ENCODE peak calls at places on chromosomes 1 and 21, in five cellular contexts. E is spleen, O is left ventricle myocardium inferior, U is tibial artery, C is neural progenitor cell. H is an unnamed sample.

GRCh38 chr1:10631811-10632481 is 157.2 kb downstream of the PEX14 start:
- DNase-seq in E (peak; percentile 56), O (peak; percentile 8), U (no peak), C (peak; percentile 74), H (no peak)

GRCh38 chr1:188620236-188620635 is 1791.5 kb downstream of the PLA2G4A start:
- DNase-seq in E (no peak), O (no peak), U (no peak), C (no peak), H (no peak)

GRCh38 chr1:2587860-2588571 is 1.4 kb downstream of the PRXL2B start:
- DNase-seq in E (peak; percentile 88), O (no peak), U (no peak), C (no peak), H (no peak)

GRCh38 chr1:220511785-220512184 is 16.2 kb upstream of the MARK1 start:
- DNase-seq in E (no peak), O (peak; percentile 16), U (no peak), C (peak; percentile 83), H (peak; percentile 57)

GRCh38 chr1:36599828-36600227 is 117.1 kb upstream of the CSF3R start:
- DNase-seq in E (no peak), O (no peak), U (no peak), C (no peak), H (no peak)

GRCh38 chr1:228776439-228776838 is 41.2 kb downstream of the RHOU start:
- DNase-seq in E (no peak), O (no peak), U (peak; percentile 23), C (no peak), H (no peak)

GRCh38 chr1:231618588-231619256 is 7.9 kb upstream of the DISC1 start:
- DNase-seq in E (no peak), O (no peak), U (no peak), C (no peak), H (no peak)

GRCh38 chr1:55275976-55276375 is 60.8 kb upstream of the USP24 start:
- DNase-seq in E (no peak), O (no peak), U (no peak), C (no peak), H (peak; percentile 28)

GRCh38 chr1:204936765-204937164 is 66.1 kb downstream of the NFASC start:
- DNase-seq in E (no peak), O (no peak), U (no peak), C (no peak), H (no peak)

GRCh38 chr1:88684482-88685238 is 587 bp downstream of the PKN2 start:
- DNase-seq in E (peak; percentile 93), O (peak; percentile 50), U (peak; percentile 27), C (peak; percentile 91), H (peak; percentile 48)

GRCh38 chr1:77975386-77975785 is 3.5 kb downstream of the FUBP1 start:
- DNase-seq in E (no peak), O (no peak), U (no peak), C (no peak), H (peak; percentile 80)

GRCh38 chr1:222896630-222897526 is 82.0 kb downstream of the DISP1 start:
- DNase-seq in E (no peak), O (no peak), U (no peak), C (no peak), H (peak; percentile 39)

GRCh38 chr1:38082678-38083317 is 36.2 kb upstream of the POU3F1 start:
- DNase-seq in E (no peak), O (no peak), U (no peak), C (peak; percentile 42), H (no peak)

GRCh38 chr21:39527067-39527595 is 75.4 kb downstream of the SH3BGR start:
- DNase-seq in E (no peak), O (no peak), U (no peak), C (no peak), H (no peak)

GRCh38 chr1:154352581-154353459 is 27.5 kb downstream of the ATP8B2 start:
- DNase-seq in E (peak; percentile 83), O (peak; percentile 44), U (peak; percentile 50), C (peak; percentile 72), H (peak; percentile 20)

GRCh38 chr1:4689271-4689935 is 35.0 kb downstream of the AJAP1 start:
- DNase-seq in E (no peak), O (no peak), U (no peak), C (no peak), H (no peak)

GRCh38 chr1:172287207-172287606 is 133.3 kb upstream of the C1orf105 start:
- DNase-seq in E (peak; percentile 74), O (peak; percentile 60), U (peak; percentile 86), C (no peak), H (peak; percentile 77)

GRCh38 chr1:22500058-22500457 is 48.4 kb downstream of the ZBTB40 start:
- DNase-seq in E (no peak), O (no peak), U (no peak), C (no peak), H (no peak)

GRCh38 chr1:112776688-112777087 is 61.6 kb upstream of the PPM1J start:
- DNase-seq in E (no peak), O (no peak), U (no peak), C (no peak), H (no peak)

GRCh38 chr1:71565267-71565666 is 484.4 kb upstream of the ZRANB2 start:
- DNase-seq in E (no peak), O (peak; percentile 11), U (no peak), C (no peak), H (peak; percentile 92)

GRCh38 chr1:244451539-244451950 is at the start of gene ADSS2:
- DNase-seq in E (no peak), O (no peak), U (peak; percentile 25), C (no peak), H (no peak)

GRCh38 chr1:244313346-244313745 is 138.4 kb downstream of the ADSS2 start:
- DNase-seq in E (no peak), O (no peak), U (no peak), C (no peak), H (no peak)

GRCh38 chr1:162536511-162536910 is 25.0 kb upstream of the UAP1 start:
- DNase-seq in E (no peak), O (no peak), U (no peak), C (no peak), H (peak; percentile 63)

GRCh38 chr1:55375617-55376258 is 160.6 kb upstream of the USP24 start:
- DNase-seq in E (no peak), O (no peak), U (no peak), C (peak; percentile 69), H (peak; percentile 18)

GRCh38 chr1:44157903-44158302 is 16.5 kb upstream of the KLF18 start:
- DNase-seq in E (no peak), O (no peak), U (no peak), C (no peak), H (no peak)

GRCh38 chr1:178724734-178725602 is at the start of gene RALGPS2:
- DNase-seq in E (peak; percentile 95), O (peak; percentile 73), U (peak; percentile 43), C (peak; percentile 95), H (peak; percentile 34)

GRCh38 chr1:76470166-76470565 is 395.6 kb downstream of the ST6GALNAC3 start:
- DNase-seq in E (no peak), O (no peak), U (no peak), C (no peak), H (no peak)

GRCh38 chr1:20492751-20493150 is 6.7 kb upstream of the CAMK2N1 start:
- DNase-seq in E (no peak), O (no peak), U (no peak), C (no peak), H (no peak)

GRCh38 chr1:20494609-20495311 is 8.8 kb upstream of the CAMK2N1 start:
- DNase-seq in E (no peak), O (no peak), U (no peak), C (no peak), H (peak; percentile 92)

GRCh38 chr1:20491178-20491577 is 5.2 kb upstream of the CAMK2N1 start:
- DNase-seq in E (no peak), O (no peak), U (no peak), C (no peak), H (no peak)

GRCh38 chr1:20493839-20494608 is 8.0 kb upstream of the CAMK2N1 start:
- DNase-seq in E (peak; percentile 93), O (peak; percentile 86), U (peak; percentile 88), C (peak; percentile 86), H (peak; percentile 86)

DNA sequence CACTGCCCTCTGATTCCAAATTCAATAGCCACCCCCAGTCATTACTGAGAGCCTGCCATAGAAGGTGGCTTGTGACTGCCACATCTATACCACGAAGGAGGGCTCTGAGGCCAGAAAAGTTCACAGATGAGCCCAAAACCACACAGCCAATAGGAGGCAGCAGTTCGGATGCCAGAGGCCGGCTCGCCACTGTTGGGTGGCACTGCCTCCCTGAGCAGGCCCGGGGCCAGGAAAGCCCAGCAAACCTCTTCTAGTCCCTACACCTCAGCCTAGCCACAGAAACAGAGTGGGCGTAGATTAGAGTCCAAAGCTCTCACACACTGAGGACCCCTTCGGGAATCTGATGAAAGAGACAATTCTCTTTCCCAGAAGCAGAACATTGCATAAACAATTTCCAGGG is 5.9 kb upstream of the CAMK2N1 start:
- DNase-seq in E (no peak), O (no peak), U (no peak), C (no peak), H (no peak)
- H3K27me3 ChIP-seq in E (peaks cover 24% of the 10 kb centered on the region), O (peaks cover 32% of the 10 kb centered on the region), U (no peaks in the 10 kb centered on the region), C (peaks cover 47% of the 10 kb centered on the region), H (no peaks in the 10 kb centered on the region)

DNA sequence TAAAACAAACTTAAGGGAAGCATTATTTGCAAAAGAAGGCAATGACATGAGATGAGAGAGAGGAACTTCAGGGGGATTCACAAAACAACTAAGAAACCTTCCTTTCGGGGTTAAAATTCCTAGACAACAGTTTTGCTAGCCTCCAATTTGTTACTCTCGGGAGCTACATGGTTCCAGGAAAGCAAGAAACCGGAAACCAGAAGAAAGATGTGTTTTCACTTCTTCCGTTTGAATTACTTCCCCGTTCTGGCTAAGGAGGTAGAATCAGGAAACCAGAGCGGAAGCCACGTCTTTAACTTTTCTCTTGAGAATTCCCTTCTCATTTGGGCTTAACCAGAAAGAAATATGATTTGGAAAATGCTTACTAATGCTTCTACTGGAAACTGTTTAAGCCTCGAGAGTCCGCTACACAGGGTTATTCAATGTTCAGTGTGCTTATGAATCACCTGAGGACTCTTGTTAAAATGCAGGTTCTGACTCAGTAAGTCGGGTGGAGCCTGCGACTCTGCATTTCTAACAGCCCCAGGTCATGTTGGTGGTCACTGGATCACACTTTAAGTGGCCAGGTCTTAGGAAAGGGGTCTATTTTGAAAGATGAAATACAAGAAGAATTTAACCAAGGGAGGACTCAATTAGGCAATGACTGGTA is 43.5 kb upstream of the MCOLN3 start:
- DNase-seq in E (no peak), O (no peak), U (no peak), C (no peak), H (peak; percentile 79)
- H3K4me3 ChIP-seq in E (no peak overlapping the region), O (no peak overlapping the region), U (no peak overlapping the region), C (no peak overlapping the region), H (no peak overlapping the region)

GRCh38 chr1:34547043-34547674 is 207.7 kb upstream of the GJB5 start:
- DNase-seq in E (no peak), O (no peak), U (no peak), C (peak; percentile 63), H (peak; percentile 35)
- TF ChIP-seq CTCF in E (no peak), O (no peak), U (no peak), C (peak; percentile 60), H (peak; percentile 29)

DNA sequence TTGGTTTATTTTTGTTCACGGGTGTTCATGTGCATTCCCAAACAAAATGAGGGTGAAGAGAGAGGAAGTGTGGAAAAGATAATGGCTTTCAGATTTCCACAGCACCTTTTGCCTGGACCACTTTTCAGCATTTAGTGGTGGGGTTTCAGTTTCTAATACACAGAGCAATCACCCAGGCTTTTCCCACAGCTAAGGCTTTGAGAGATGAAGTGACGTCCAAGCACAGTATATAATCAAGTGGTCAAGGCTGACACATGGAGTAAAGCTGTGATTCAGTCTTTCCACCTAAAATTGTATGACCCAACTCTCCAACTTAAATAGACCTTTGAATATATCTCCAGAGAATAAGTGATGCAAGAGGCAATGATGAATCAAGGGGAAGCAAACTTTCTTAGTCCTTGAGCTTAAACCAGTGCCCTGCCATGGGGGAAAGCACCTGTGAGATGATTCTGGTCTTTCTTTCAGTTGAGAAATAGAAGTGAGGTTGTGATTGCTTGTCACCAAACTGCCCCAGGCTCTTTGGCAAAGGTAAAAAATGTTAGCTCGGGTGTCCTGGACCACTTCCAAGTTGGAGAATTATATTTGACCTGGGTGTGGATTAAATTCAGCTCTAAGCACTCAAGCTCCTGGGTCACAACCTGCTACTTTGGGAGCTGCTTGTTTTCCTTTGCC is 2.4 kb upstream of the PIK3R3 start:
- DNase-seq in E (no peak), O (no peak), U (no peak), C (no peak), H (peak; percentile 95)
- H3K27me3 ChIP-seq in E (peaks cover 26% of the 10 kb centered on the region), O (peaks cover 13% of the 10 kb centered on the region), U (no peaks in the 10 kb centered on the region), C (no peaks in the 10 kb centered on the region), H (no peaks in the 10 kb centered on the region)